ENCODE peak calls at places on chromosomes 11 and 22, in six cellular contexts. U is cerebellar nuclear complex, K is mesenchymal stem cell, T is GM06990, Z is NB4, W is mucosa of descending colon. G is an unnamed sample.

GRCh38 chr22:31586137-31586920 is 75.7 kb downstream of the PISD start:
- DNase-seq in U (no peak), K (peak), T (no peak), Z (no peak), W (no peak), G (no peak)

GRCh38 chr11:75523189-75523588 is 2.6 kb downstream of the GDPD5 start:
- DNase-seq in U (no peak), K (no peak), T (no peak), Z (no peak), W (no peak), G (no peak)

GRCh38 chr11:10192036-10192435 is 102.0 kb downstream of the SBF2 start:
- DNase-seq in U (no peak), K (no peak), T (no peak), Z (no peak), W (no peak), G (no peak)

GRCh38 chr22:25745341-25746011 is 3.5 kb downstream of the MYO18B start:
- DNase-seq in U (no peak), K (peak), T (no peak), Z (no peak), W (no peak), G (no peak)

GRCh38 chr11:46055371-46055770 is 65.9 kb downstream of the PHF21A start:
- DNase-seq in U (no peak), K (peak), T (no peak), Z (no peak), W (no peak), G (peak)

GRCh38 chr22:30046716-30047363 is 33.4 kb upstream of the HORMAD2 start:
- DNase-seq in U (no peak), K (no peak), T (no peak), Z (no peak), W (no peak), G (no peak)

GRCh38 chr11:4459470-4459869 is 10.4 kb downstream of the OR52K2 start:
- DNase-seq in U (no peak), K (no peak), T (no peak), Z (peak), W (peak), G (no peak)

GRCh38 chr11:117300301-117300700 is 9.2 kb downstream of the BACE1-AS start:
- DNase-seq in U (no peak), K (peak), T (peak), Z (no peak), W (no peak), G (peak)

GRCh38 chr22:18970180-18970947 is 34.3 kb upstream of the PRODH start:
- DNase-seq in U (no peak), K (peak), T (no peak), Z (peak), W (no peak), G (no peak)

GRCh38 chr11:126914941-126915340 is 85.6 kb downstream of the KIRREL3 start:
- DNase-seq in U (no peak), K (peak), T (no peak), Z (no peak), W (no peak), G (peak)

GRCh38 chr22:49540571-49541450 is 286.9 kb downstream of the BRD1 start:
- DNase-seq in U (no peak), K (no peak), T (no peak), Z (no peak), W (no peak), G (no peak)

GRCh38 chr11:84558085-84558905 is 1068.8 kb downstream of the DLG2 start:
- DNase-seq in U (no peak), K (peak), T (no peak), Z (peak), W (peak), G (peak)

GRCh38 chr22:37077802-37078448 is 26.4 kb downstream of the KCTD17 start:
- DNase-seq in U (no peak), K (peak), T (peak), Z (peak), W (peak), G (peak)

GRCh38 chr11:126968915-126969314 is 31.7 kb downstream of the KIRREL3 start:
- DNase-seq in U (no peak), K (no peak), T (no peak), Z (peak), W (no peak), G (no peak)

GRCh38 chr11:78783846-78784245 is 209.2 kb upstream of the NARS2 start:
- DNase-seq in U (no peak), K (peak), T (no peak), Z (no peak), W (no peak), G (no peak)

GRCh38 chr11:73184953-73185671 is 33.0 kb upstream of the P2RY2 start:
- DNase-seq in U (no peak), K (peak), T (peak), Z (peak), W (peak), G (peak)

GRCh38 chr11:66639066-66639813 is 737 bp downstream of the RBM4 start:
- DNase-seq in U (no peak), K (peak), T (no peak), Z (peak), W (peak), G (no peak)

G was measured in AG08396.